ENCODE peak calls at places on chromosome 5, in ten cellular contexts. One of them, this sample, is unnamed.

GRCh38 chr5:87361536-87362213 is 51.1 kb downstream of the CCNH start:
- DNase-seq in fibroblast of mammary gland: no peak
- DNase-seq in brain microvascular endothelial cell: no peak
- DNase-seq in HL-60: no peak
- DNase-seq in uterus: no peak
- DNase-seq in fibroblast of villous mesenchyme: peak
- DNase-seq in AG04449: no peak
- DNase-seq in pancreas: no peak
- DNase-seq in CD4-positive, alpha-beta T cell: no peak
- DNase-seq in testis: no peak
- DNase-seq in this sample: no peak

GRCh38 chr5:150209020-150209635 is 19.3 kb downstream of the SLC6A7 start:
- DNase-seq in AG04449: peak
- DNase-seq in brain microvascular endothelial cell: peak
- DNase-seq in fibroblast of villous mesenchyme: peak
- DNase-seq in fibroblast of mammary gland: peak
- DNase-seq in uterus: no peak
- DNase-seq in pancreas: peak
- DNase-seq in CD4-positive, alpha-beta T cell: no peak
- DNase-seq in HL-60: peak
- DNase-seq in testis: peak
- DNase-seq in this sample: no peak

GRCh38 chr5:115583474-115583873 is 18.8 kb downstream of the TICAM2 start:
- DNase-seq in uterus: no peak
- DNase-seq in AG04449: peak
- DNase-seq in pancreas: no peak
- DNase-seq in testis: no peak
- DNase-seq in fibroblast of villous mesenchyme: peak
- DNase-seq in fibroblast of mammary gland: peak
- DNase-seq in brain microvascular endothelial cell: peak
- DNase-seq in CD4-positive, alpha-beta T cell: no peak
- DNase-seq in HL-60: no peak
- DNase-seq in this sample: no peak

GRCh38 chr5:150502106-150502505 is 5.8 kb upstream of the NDST1 start:
- DNase-seq in fibroblast of mammary gland: peak
- DNase-seq in CD4-positive, alpha-beta T cell: no peak
- DNase-seq in pancreas: no peak
- DNase-seq in HL-60: no peak
- DNase-seq in testis: no peak
- DNase-seq in uterus: no peak
- DNase-seq in AG04449: no peak
- DNase-seq in fibroblast of villous mesenchyme: no peak
- DNase-seq in brain microvascular endothelial cell: no peak
- DNase-seq in this sample: no peak

GRCh38 chr5:74254257-74254656 is 386.3 kb downstream of the ENC1 start:
- DNase-seq in HL-60: no peak
- DNase-seq in uterus: no peak
- DNase-seq in fibroblast of villous mesenchyme: no peak
- DNase-seq in brain microvascular endothelial cell: no peak
- DNase-seq in pancreas: no peak
- DNase-seq in fibroblast of mammary gland: no peak
- DNase-seq in testis: no peak
- DNase-seq in CD4-positive, alpha-beta T cell: no peak
- DNase-seq in AG04449: no peak
- DNase-seq in this sample: no peak

GRCh38 chr5:172509405-172509781 is 55.1 kb upstream of the SH3PXD2B start:
- DNase-seq in fibroblast of villous mesenchyme: no peak
- DNase-seq in pancreas: peak
- DNase-seq in brain microvascular endothelial cell: no peak
- DNase-seq in HL-60: no peak
- DNase-seq in AG04449: no peak
- DNase-seq in uterus: peak
- DNase-seq in testis: peak
- DNase-seq in CD4-positive, alpha-beta T cell: no peak
- DNase-seq in fibroblast of mammary gland: no peak
- DNase-seq in this sample: no peak

GRCh38 chr5:74240783-74241750 is 399.5 kb downstream of the ENC1 start:
- DNase-seq in uterus: no peak
- DNase-seq in fibroblast of villous mesenchyme: peak
- DNase-seq in fibroblast of mammary gland: no peak
- DNase-seq in brain microvascular endothelial cell: no peak
- DNase-seq in AG04449: no peak
- DNase-seq in CD4-positive, alpha-beta T cell: no peak
- DNase-seq in pancreas: peak
- DNase-seq in testis: peak
- DNase-seq in HL-60: peak
- DNase-seq in this sample: no peak

GRCh38 chr5:21802869-21803490 is 1050.2 kb downstream of the CDH12 start:
- DNase-seq in pancreas: no peak
- DNase-seq in AG04449: no peak
- DNase-seq in uterus: no peak
- DNase-seq in testis: no peak
- DNase-seq in fibroblast of mammary gland: peak
- DNase-seq in fibroblast of villous mesenchyme: peak
- DNase-seq in brain microvascular endothelial cell: no peak
- DNase-seq in HL-60: no peak
- DNase-seq in CD4-positive, alpha-beta T cell: no peak
- DNase-seq in this sample: no peak

GRCh38 chr5:86971034-86971511 is 296.6 kb upstream of the RASA1 start:
- DNase-seq in testis: no peak
- DNase-seq in fibroblast of villous mesenchyme: peak
- DNase-seq in CD4-positive, alpha-beta T cell: no peak
- DNase-seq in brain microvascular endothelial cell: peak
- DNase-seq in fibroblast of mammary gland: peak
- DNase-seq in uterus: no peak
- DNase-seq in AG04449: no peak
- DNase-seq in pancreas: no peak
- DNase-seq in HL-60: peak
- DNase-seq in this sample: no peak

GRCh38 chr5:178295589-178295988 is 63.0 kb upstream of the PHYKPL start:
- DNase-seq in pancreas: no peak
- DNase-seq in HL-60: no peak
- DNase-seq in brain microvascular endothelial cell: no peak
- DNase-seq in uterus: no peak
- DNase-seq in fibroblast of villous mesenchyme: no peak
- DNase-seq in fibroblast of mammary gland: no peak
- DNase-seq in AG04449: no peak
- DNase-seq in testis: no peak
- DNase-seq in CD4-positive, alpha-beta T cell: no peak
- DNase-seq in this sample: no peak

GRCh38 chr5:39775058-39775457 is 350.3 kb upstream of the DAB2 start:
- DNase-seq in HL-60: no peak
- DNase-seq in brain microvascular endothelial cell: peak
- DNase-seq in uterus: no peak
- DNase-seq in AG04449: no peak
- DNase-seq in fibroblast of mammary gland: peak
- DNase-seq in testis: no peak
- DNase-seq in fibroblast of villous mesenchyme: no peak
- DNase-seq in pancreas: no peak
- DNase-seq in CD4-positive, alpha-beta T cell: no peak
- DNase-seq in this sample: no peak

GRCh38 chr5:143972068-143972467 is 160.1 kb downstream of the HMHB1 start:
- DNase-seq in fibroblast of mammary gland: no peak
- DNase-seq in uterus: no peak
- DNase-seq in fibroblast of villous mesenchyme: no peak
- DNase-seq in testis: no peak
- DNase-seq in HL-60: no peak
- DNase-seq in AG04449: no peak
- DNase-seq in pancreas: no peak
- DNase-seq in brain microvascular endothelial cell: no peak
- DNase-seq in CD4-positive, alpha-beta T cell: no peak
- DNase-seq in this sample: no peak

GRCh38 chr5:37799865-37800421 is 39.9 kb downstream of the GDNF start:
- DNase-seq in testis: no peak
- DNase-seq in fibroblast of villous mesenchyme: peak
- DNase-seq in CD4-positive, alpha-beta T cell: no peak
- DNase-seq in fibroblast of mammary gland: no peak
- DNase-seq in pancreas: no peak
- DNase-seq in HL-60: no peak
- DNase-seq in uterus: no peak
- DNase-seq in AG04449: no peak
- DNase-seq in brain microvascular endothelial cell: no peak
- DNase-seq in this sample: no peak

GRCh38 chr5:97534166-97534565 is 351.1 kb upstream of the RIOK2 start:
- DNase-seq in uterus: no peak
- DNase-seq in AG04449: peak
- DNase-seq in pancreas: no peak
- DNase-seq in CD4-positive, alpha-beta T cell: no peak
- DNase-seq in fibroblast of mammary gland: peak
- DNase-seq in brain microvascular endothelial cell: peak
- DNase-seq in testis: peak
- DNase-seq in fibroblast of villous mesenchyme: peak
- DNase-seq in HL-60: peak
- DNase-seq in this sample: no peak

GRCh38 chr5:165242701-165243100 is 1737.3 kb downstream of the MAT2B start:
- DNase-seq in uterus: no peak
- DNase-seq in fibroblast of villous mesenchyme: no peak
- DNase-seq in pancreas: no peak
- DNase-seq in CD4-positive, alpha-beta T cell: no peak
- DNase-seq in AG04449: no peak
- DNase-seq in brain microvascular endothelial cell: no peak
- DNase-seq in testis: no peak
- DNase-seq in fibroblast of mammary gland: no peak
- DNase-seq in HL-60: no peak
- DNase-seq in this sample: no peak

DNA sequence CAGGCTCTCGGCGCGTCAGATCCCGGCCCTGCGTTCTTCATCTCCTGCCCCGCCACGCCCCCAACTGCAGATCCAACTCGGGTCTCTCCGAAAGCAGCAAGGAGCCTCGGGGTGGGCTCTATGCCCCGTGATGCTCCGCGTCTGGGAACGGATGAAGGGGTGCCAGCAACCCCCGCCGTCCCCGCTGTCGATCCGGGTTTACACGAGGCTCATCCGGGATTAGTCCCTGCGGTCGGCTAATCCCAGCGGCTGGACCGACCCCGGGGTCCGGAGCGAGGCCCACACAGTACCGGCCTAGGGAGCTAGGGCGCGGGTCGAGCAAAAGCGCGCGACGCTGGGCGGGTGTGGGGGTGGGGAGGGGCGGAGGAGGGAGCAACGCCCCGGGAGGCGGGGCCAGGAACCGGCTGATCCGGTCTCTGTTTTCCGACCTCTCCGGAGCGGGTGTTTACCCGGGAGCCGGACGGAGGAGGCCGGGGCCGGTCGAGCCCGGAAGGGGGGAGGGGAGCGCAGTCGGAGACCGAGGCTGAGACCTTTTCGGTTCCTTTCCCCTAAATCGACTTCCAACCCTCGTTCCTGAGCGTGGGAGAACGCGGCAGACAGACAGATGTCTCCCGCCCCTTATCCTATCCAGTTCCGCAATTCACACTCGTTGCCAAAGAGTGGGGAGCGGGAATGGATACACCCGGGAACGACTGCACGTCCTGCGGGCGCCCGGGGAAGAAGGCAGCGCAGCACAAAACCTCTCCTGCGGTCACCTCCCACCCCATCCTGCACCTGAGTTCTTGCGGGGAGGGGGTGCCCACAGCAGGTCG is 28.6 kb downstream of the PCDH1 start:
- DNase-seq in brain microvascular endothelial cell: peak
- DNase-seq in testis: peak
- DNase-seq in fibroblast of mammary gland: peak
- DNase-seq in fibroblast of villous mesenchyme: peak
- DNase-seq in uterus: peak
- DNase-seq in pancreas: peak
- DNase-seq in CD4-positive, alpha-beta T cell: peak
- DNase-seq in HL-60: peak
- DNase-seq in AG04449: no peak
- DNase-seq in this sample: peak
- TF ChIP-seq CTCF in brain microvascular endothelial cell: no peak
- TF ChIP-seq CTCF in testis: no peak
- TF ChIP-seq CTCF in fibroblast of mammary gland: no peak
- TF ChIP-seq CTCF in fibroblast of villous mesenchyme: no peak
- TF ChIP-seq CTCF in uterus: no peak
- TF ChIP-seq CTCF in pancreas: no peak
- TF ChIP-seq CTCF in CD4-positive, alpha-beta T cell: no peak
- TF ChIP-seq CTCF in HL-60: no peak
- TF ChIP-seq CTCF in AG04449: no peak
- TF ChIP-seq CTCF in this sample: no peak

DNA sequence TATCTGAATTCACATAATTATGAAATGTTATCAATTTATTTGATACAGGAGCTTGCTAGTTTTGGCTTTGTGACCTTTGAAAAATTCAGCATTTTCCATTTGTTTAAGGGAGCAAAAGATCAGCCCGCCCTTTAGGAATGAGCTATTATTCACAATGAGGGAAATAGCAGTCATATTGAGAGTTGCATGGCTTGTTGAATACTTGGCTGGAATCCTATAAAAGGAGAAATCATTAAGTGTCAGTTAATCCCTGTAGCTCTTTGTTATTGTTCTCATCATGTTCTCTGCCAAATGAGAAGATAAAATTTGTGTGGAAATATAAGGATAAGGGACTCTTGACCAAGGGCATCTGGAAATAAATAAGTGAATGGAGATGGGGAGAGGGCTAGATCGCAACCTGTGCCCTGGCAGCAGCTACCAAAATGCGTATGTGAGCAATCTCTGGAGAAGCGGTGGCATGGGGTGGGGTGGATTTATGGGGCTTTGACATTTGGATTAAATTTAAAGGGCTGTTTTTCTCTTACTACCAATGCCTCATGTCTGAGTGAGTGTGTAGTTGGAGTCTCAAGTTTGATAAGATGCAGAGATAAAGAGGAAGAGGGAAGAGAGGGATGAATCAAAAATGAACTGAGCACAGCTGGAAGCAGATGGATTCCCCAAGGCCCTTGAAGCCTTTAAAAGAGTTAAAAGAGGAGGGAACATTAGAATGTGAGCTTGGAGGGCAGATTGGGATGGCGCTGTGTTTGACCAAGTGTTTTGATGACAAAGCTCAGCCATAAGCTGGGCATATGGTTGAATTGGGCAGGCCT is 237.6 kb downstream of the NNT start:
- DNase-seq in HL-60: no peak
- DNase-seq in CD4-positive, alpha-beta T cell: no peak
- DNase-seq in pancreas: no peak
- DNase-seq in testis: no peak
- DNase-seq in AG04449: no peak
- DNase-seq in brain microvascular endothelial cell: no peak
- DNase-seq in uterus: no peak
- DNase-seq in fibroblast of mammary gland: peak
- DNase-seq in fibroblast of villous mesenchyme: no peak
- DNase-seq in this sample: no peak
- TF ChIP-seq CTCF in HL-60: no peak
- TF ChIP-seq CTCF in CD4-positive, alpha-beta T cell: no peak
- TF ChIP-seq CTCF in pancreas: no peak
- TF ChIP-seq CTCF in testis: no peak
- TF ChIP-seq CTCF in AG04449: no peak
- TF ChIP-seq CTCF in brain microvascular endothelial cell: no peak
- TF ChIP-seq CTCF in uterus: no peak
- TF ChIP-seq CTCF in fibroblast of mammary gland: no peak
- TF ChIP-seq CTCF in fibroblast of villous mesenchyme: no peak
- TF ChIP-seq CTCF in this sample: no peak

GRCh38 chr5:35644543-35644942 is 26.9 kb downstream of the SPEF2 start:
- DNase-seq in AG04449: no peak
- DNase-seq in pancreas: no peak
- DNase-seq in testis: no peak
- DNase-seq in HL-60: no peak
- DNase-seq in brain microvascular endothelial cell: no peak
- DNase-seq in fibroblast of mammary gland: peak
- DNase-seq in fibroblast of villous mesenchyme: no peak
- DNase-seq in uterus: no peak
- DNase-seq in CD4-positive, alpha-beta T cell: no peak
- DNase-seq in this sample: no peak
- TF ChIP-seq CTCF in AG04449: no peak
- TF ChIP-seq CTCF in pancreas: no peak
- TF ChIP-seq CTCF in testis: no peak
- TF ChIP-seq CTCF in HL-60: no peak
- TF ChIP-seq CTCF in brain microvascular endothelial cell: peak
- TF ChIP-seq CTCF in fibroblast of mammary gland: peak
- TF ChIP-seq CTCF in fibroblast of villous mesenchyme: no peak
- TF ChIP-seq CTCF in uterus: no peak
- TF ChIP-seq CTCF in CD4-positive, alpha-beta T cell: no peak
- TF ChIP-seq CTCF in this sample: no peak

GRCh38 chr5:146528232-146528631 is 12.2 kb upstream of the GPR151 start:
- DNase-seq in brain microvascular endothelial cell: no peak
- DNase-seq in uterus: no peak
- DNase-seq in HL-60: no peak
- DNase-seq in AG04449: no peak
- DNase-seq in pancreas: no peak
- DNase-seq in testis: no peak
- DNase-seq in fibroblast of mammary gland: no peak
- DNase-seq in CD4-positive, alpha-beta T cell: no peak
- DNase-seq in fibroblast of villous mesenchyme: peak
- DNase-seq in this sample: no peak
- TF ChIP-seq CTCF in brain microvascular endothelial cell: peak
- TF ChIP-seq CTCF in uterus: no peak
- TF ChIP-seq CTCF in HL-60: no peak
- TF ChIP-seq CTCF in AG04449: no peak
- TF ChIP-seq CTCF in pancreas: no peak
- TF ChIP-seq CTCF in testis: no peak
- TF ChIP-seq CTCF in fibroblast of mammary gland: peak
- TF ChIP-seq CTCF in CD4-positive, alpha-beta T cell: no peak
- TF ChIP-seq CTCF in fibroblast of villous mesenchyme: peak
- TF ChIP-seq CTCF in this sample: no peak

This sample was measured in glutamatergic neuron.